ENCODE peak calls at places on chromosomes 12 and 14, in four cellular contexts. N, Q, V and I are unnamed samples.

GRCh38 chr14:88775532-88775931 is 17.2 kb downstream of the EML5 start:
- DNase-seq in N (no peak), Q (no peak), V (no peak), I (no peak)

GRCh38 chr12:88298761-88299242 is 156.7 kb downstream of the TMTC3 start:
- DNase-seq in N (peak), Q (no peak), V (no peak), I (no peak)

GRCh38 chr12:18456344-18456743 is 195.0 kb downstream of the PIK3C2G start:
- DNase-seq in N (no peak), Q (no peak), V (no peak), I (no peak)

GRCh38 chr12:15859136-15859535 is 23.1 kb upstream of the STRAP start:
- DNase-seq in N (no peak), Q (no peak), V (no peak), I (no peak)

GRCh38 chr14:39085933-39086332 is 17.1 kb downstream of the SEC23A start:
- DNase-seq in N (no peak), Q (no peak), V (no peak), I (no peak)

GRCh38 chr12:57240926-57241555 is 9.9 kb downstream of the STAC3 start:
- DNase-seq in N (peak), Q (no peak), V (no peak), I (peak)

GRCh38 chr14:23078692-23079116 is 16.2 kb downstream of the ACIN1 start:
- DNase-seq in N (peak), Q (no peak), V (peak), I (peak)

GRCh38 chr12:68310370-68310769 is 21.8 kb downstream of the MDM1 start:
- DNase-seq in N (no peak), Q (no peak), V (no peak), I (no peak)

GRCh38 chr12:67885370-67886169 is 103.7 kb upstream of the IFNG-AS1 start:
- DNase-seq in N (no peak), Q (no peak), V (no peak), I (no peak)

GRCh38 chr14:75068294-75069020 is 984 bp upstream of the ZC2HC1C start:
- DNase-seq in N (no peak), Q (no peak), V (no peak), I (no peak)

GRCh38 chr14:71776463-71777359 is 155.5 kb upstream of the RGS6 start:
- DNase-seq in N (no peak), Q (no peak), V (no peak), I (no peak)

GRCh38 chr14:88667555-88668273 is 104.9 kb downstream of the ZC3H14 start:
- DNase-seq in N (peak), Q (no peak), V (peak), I (peak)

GRCh38 chr12:121626853-121627623 is 708 bp downstream of the ORAI1 start:
- DNase-seq in N (peak), Q (peak), V (peak), I (peak)
- TF ChIP-seq CTCF in N (peak), Q (no peak), V (peak), I (no peak)

GRCh38 chr14:99041141-99041819 is 230.7 kb downstream of the BCL11B start:
- DNase-seq in N (no peak), Q (no peak), V (no peak), I (no peak)

GRCh38 chr14:99043258-99043615 is 228.8 kb downstream of the BCL11B start:
- DNase-seq in N (no peak), Q (no peak), V (no peak), I (no peak)

GRCh38 chr14:99042376-99043257 is 229.4 kb downstream of the BCL11B start:
- DNase-seq in N (no peak), Q (no peak), V (no peak), I (no peak)

GRCh38 chr14:99040711-99041110 is 231.3 kb downstream of the BCL11B start:
- DNase-seq in N (no peak), Q (no peak), V (no peak), I (peak)

GRCh38 chr14:99041820-99042174 is 230.2 kb downstream of the BCL11B start:
- DNase-seq in N (no peak), Q (no peak), V (no peak), I (peak)
- TF ChIP-seq MAX in N (no peak), Q (no peak), V (no peak), I (no peak)

GRCh38 chr14:76311410-76311758 is 64.6 kb upstream of the ESRRB start:
- DNase-seq in N (no peak), Q (no peak), V (no peak), I (no peak)

GRCh38 chr14:76312821-76313220 is 63.1 kb upstream of the ESRRB start:
- DNase-seq in N (no peak), Q (no peak), V (no peak), I (no peak)

GRCh38 chr14:76313303-76313702 is 62.6 kb upstream of the ESRRB start:
- DNase-seq in N (no peak), Q (no peak), V (no peak), I (no peak)

GRCh38 chr14:76314521-76314951 is 61.4 kb upstream of the ESRRB start:
- DNase-seq in N (no peak), Q (no peak), V (no peak), I (no peak)

DNA sequence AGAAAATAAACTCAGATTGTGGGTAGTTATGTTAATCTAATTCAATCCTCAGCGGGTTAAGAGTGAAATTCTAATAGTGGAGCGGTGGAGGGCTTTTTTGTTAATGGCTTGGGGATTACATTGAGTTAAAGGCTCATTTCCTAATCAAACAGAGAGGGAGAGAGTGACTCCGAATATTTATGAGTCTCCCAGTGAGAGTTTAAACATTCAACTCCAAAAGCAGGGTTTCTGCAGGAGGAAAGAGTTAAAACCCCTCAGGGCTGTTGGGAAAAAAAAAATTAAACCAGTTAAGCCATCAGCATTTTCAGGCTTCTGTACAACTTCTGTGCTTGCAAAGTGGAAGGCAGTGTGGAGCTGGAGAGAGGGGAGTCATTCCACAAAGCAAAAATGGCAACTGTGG is 62.1 kb upstream of the ESRRB start:
- DNase-seq in N (no peak), Q (no peak), V (no peak), I (no peak)
- TF ChIP-seq POLR2A in N (no peak), Q (no peak), V (no peak), I (no peak)

GRCh38 chr14:59634617-59635016 is 58.0 kb upstream of the CCDC175 start:
- DNase-seq in N (no peak), Q (no peak), V (no peak), I (no peak)

GRCh38 chr14:59630281-59630963 is 53.8 kb upstream of the CCDC175 start:
- DNase-seq in N (no peak), Q (no peak), V (no peak), I (no peak)

GRCh38 chr14:59631237-59631636 is 54.6 kb upstream of the CCDC175 start:
- DNase-seq in N (peak), Q (no peak), V (peak), I (peak)

GRCh38 chr14:59629384-59630158 is 53.0 kb upstream of the CCDC175 start:
- DNase-seq in N (no peak), Q (no peak), V (no peak), I (no peak)

GRCh38 chr14:59632381-59632780 is 55.8 kb upstream of the CCDC175 start:
- DNase-seq in N (peak), Q (no peak), V (peak), I (peak)
- TF ChIP-seq CTCF in N (peak), Q (peak), V (peak), I (peak)

DNA sequence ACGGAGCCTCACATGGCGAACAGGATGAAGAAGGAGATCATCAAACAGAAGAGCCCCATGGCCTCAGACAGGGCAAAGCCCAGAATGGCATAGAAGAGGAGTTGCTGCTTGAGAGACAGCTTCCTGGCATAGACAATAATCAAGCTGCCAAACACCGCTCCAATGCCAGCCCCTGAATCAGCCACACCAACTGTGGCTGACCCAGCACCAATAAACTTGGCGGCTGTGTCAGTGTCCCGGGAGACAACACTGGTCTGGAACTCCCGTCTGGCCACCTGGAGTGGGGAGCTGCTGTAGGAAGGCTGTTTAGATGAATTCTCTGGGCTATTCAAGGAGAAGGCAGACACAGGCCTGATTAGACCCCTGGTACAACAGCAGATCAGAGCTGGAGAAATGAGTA is 100.1 kb downstream of the HEATR5A start:
- DNase-seq in N (no peak), Q (no peak), V (no peak), I (no peak)
- TF ChIP-seq MAX in N (no peak), Q (no peak), V (no peak), I (no peak)

GRCh38 chr12:62934799-62935674 is at the start of gene PPM1H:
- DNase-seq in N (peak), Q (peak), V (peak), I (peak)
- TF ChIP-seq POLR2A in N (peak), Q (no peak), V (peak), I (peak)

GRCh38 chr12:5873341-5873919 is 71.6 kb downstream of the ANO2 start:
- DNase-seq in N (no peak), Q (no peak), V (no peak), I (no peak)

GRCh38 chr12:5874514-5874913 is 70.5 kb downstream of the ANO2 start:
- DNase-seq in N (no peak), Q (no peak), V (no peak), I (no peak)

GRCh38 chr12:5870183-5870582 is 74.9 kb downstream of the ANO2 start:
- DNase-seq in N (no peak), Q (no peak), V (no peak), I (no peak)

GRCh38 chr12:5871741-5872140 is 73.3 kb downstream of the ANO2 start:
- DNase-seq in N (no peak), Q (no peak), V (no peak), I (no peak)

DNA sequence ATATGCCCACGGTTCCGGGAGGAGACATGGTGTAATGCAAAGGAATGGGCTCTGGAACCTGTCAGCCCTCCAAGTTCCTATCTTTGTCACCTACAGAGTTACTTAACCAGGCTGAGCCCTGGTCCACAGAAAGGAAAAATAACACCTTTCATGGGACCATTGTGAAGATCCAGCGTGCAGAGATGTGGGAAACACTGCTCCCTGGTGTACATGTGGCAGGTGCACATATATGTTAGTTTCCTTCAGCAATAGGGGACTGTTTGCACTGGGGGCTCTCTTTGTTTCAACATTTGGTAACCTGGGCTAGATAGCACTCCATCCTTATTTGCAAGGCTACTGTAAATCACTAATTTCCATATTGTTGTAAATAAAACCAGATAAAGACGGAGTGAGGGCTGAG is 72.3 kb downstream of the ANO2 start:
- DNase-seq in N (peak), Q (no peak), V (peak), I (peak)
- TF ChIP-seq CTCF in N (no peak), Q (peak), V (peak), I (peak)

DNA sequence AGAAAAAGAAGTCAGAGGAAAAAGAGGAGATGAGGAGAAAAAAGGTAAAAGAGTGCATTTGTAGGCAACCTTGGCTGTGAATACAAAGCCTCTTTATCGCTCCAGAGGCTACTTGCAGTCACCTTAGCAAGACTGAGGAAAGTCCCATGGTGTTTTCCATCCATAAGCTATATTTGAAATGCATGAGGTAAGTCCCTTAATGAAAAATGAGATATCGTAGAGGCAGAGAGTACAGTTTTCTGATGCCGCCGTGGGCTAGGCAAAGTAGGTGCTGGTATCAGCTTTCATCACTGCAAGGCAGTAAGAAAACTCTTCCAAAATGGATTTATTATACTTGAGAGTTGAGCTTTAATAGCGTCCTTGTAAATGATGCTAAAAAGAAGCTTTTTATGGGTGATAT is 186.8 kb downstream of the ASCL1 start:
- DNase-seq in N (no peak), Q (no peak), V (no peak), I (no peak)
- TF ChIP-seq MAX in N (no peak), Q (no peak), V (no peak), I (no peak)